ENCODE peak calls at places on chromosome 6, in four cellular contexts. F is glomerular endothelial cell; K is brain microvascular endothelial cell; S is naive thymus-derived CD8-positive, alpha-beta T cell. N is an unnamed sample.

GRCh38 chr6:37483917-37484785 is 15.5 kb downstream of the CCDC167 start:
- DNase-seq in F (no peak), K (peak; percentile 19), S (peak; percentile 78), N (peak; percentile 79)

GRCh38 chr6:52540286-52540902 is 36.5 kb downstream of the TRAM2 start:
- DNase-seq in F (no peak), K (no peak), S (no peak), N (no peak)

GRCh38 chr6:2875840-2876207 is 27.3 kb downstream of the SERPINB9 start:
- DNase-seq in F (no peak), K (no peak), S (peak; percentile 62), N (peak; percentile 50)

GRCh38 chr6:2378891-2379652 is 133.7 kb upstream of the GMDS start:
- DNase-seq in F (peak; percentile 58), K (peak; percentile 67), S (no peak), N (no peak)

GRCh38 chr6:165972139-165972802 is 195.4 kb downstream of the TBXT start:
- DNase-seq in F (no peak), K (no peak), S (no peak), N (no peak)

GRCh38 chr6:154528286-154528915 is 17.9 kb upstream of the CNKSR3 start:
- DNase-seq in F (no peak), K (no peak), S (no peak), N (no peak)

GRCh38 chr6:127539292-127539691 is 20.2 kb upstream of the MTCL3 start:
- DNase-seq in F (no peak), K (no peak), S (peak; percentile 18), N (no peak)

GRCh38 chr6:17574871-17575560 is 25.1 kb upstream of the FAM8A1 start:
- DNase-seq in F (no peak), K (peak; percentile 78), S (no peak), N (no peak)

GRCh38 chr6:141451508-141452353 is 681.0 kb upstream of the GJE1 start:
- DNase-seq in F (no peak), K (peak; percentile 38), S (no peak), N (no peak)

GRCh38 chr6:42185597-42185996 is 9.2 kb downstream of the GUCA1B start:
- DNase-seq in F (no peak), K (no peak), S (no peak), N (no peak)

GRCh38 chr6:36028088-36028886 is 679 bp downstream of the MAPK14 start:
- DNase-seq in F (no peak), K (peak; percentile 1), S (no peak), N (peak; percentile 33)

GRCh38 chr6:129704708-129705107 is 5.3 kb downstream of the ARHGAP18 start:
- DNase-seq in F (no peak), K (no peak), S (no peak), N (no peak)

GRCh38 chr6:148857817-148858390 is 111.1 kb downstream of the UST start:
- DNase-seq in F (no peak), K (peak; percentile 24), S (no peak), N (no peak)

GRCh38 chr6:47437592-47437991 is 40.0 kb upstream of the CD2AP start:
- DNase-seq in F (no peak), K (no peak), S (no peak), N (no peak)

GRCh38 chr6:158706369-158706982 is 56.6 kb downstream of the SYTL3 start:
- DNase-seq in F (no peak), K (peak; percentile 38), S (no peak), N (no peak)

GRCh38 chr6:11143394-11144371 is 32.2 kb upstream of the ERVFRD-1 start:
- DNase-seq in F (no peak), K (peak; percentile 97), S (peak; percentile 6), N (no peak)

GRCh38 chr6:45608252-45608911 is 230.6 kb upstream of the SUPT3H start:
- DNase-seq in F (no peak), K (no peak), S (no peak), N (no peak)

GRCh38 chr6:36386495-36387439 is 702 bp downstream of the ETV7 start:
- DNase-seq in F (peak; percentile 33), K (peak; percentile 56), S (peak; percentile 27), N (no peak)

GRCh38 chr6:797479-798077 is 104.6 kb upstream of the EXOC2 start:
- DNase-seq in F (peak; percentile 39), K (peak; percentile 55), S (peak; percentile 38), N (peak; percentile 1)

GRCh38 chr6:56758120-56758519 is 115.4 kb upstream of the DST start:
- DNase-seq in F (no peak), K (no peak), S (no peak), N (no peak)

GRCh38 chr6:25935953-25936352 is 5.5 kb upstream of the SLC17A2 start:
- DNase-seq in F (no peak), K (no peak), S (no peak), N (no peak)

GRCh38 chr6:157228421-157229218 is 94.7 kb downstream of the TMEM242 start:
- DNase-seq in F (no peak), K (no peak), S (no peak), N (no peak)

GRCh38 chr6:33313105-33313708 is 671 bp downstream of the TAPBP start:
- DNase-seq in F (no peak), K (peak; percentile 11), S (peak; percentile 44), N (no peak)

GRCh38 chr6:5695260-5696245 is 311.2 kb downstream of the NRN1 start:
- DNase-seq in F (no peak), K (peak; percentile 54), S (no peak), N (no peak)

GRCh38 chr6:122715725-122716124 is 63.8 kb upstream of the FABP7 start:
- DNase-seq in F (no peak), K (peak; percentile 38), S (no peak), N (no peak)

GRCh38 chr6:18022398-18023231 is 35.2 kb upstream of the KIF13A start:
- DNase-seq in F (no peak), K (peak; percentile 58), S (no peak), N (no peak)

GRCh38 chr6:97240222-97240621 is 42.8 kb downstream of the MMS22L start:
- DNase-seq in F (peak; percentile 86), K (peak; percentile 55), S (no peak), N (no peak)